ENCODE peak calls at places on chromosomes 5 and 9, in eight cellular contexts. J, Z, Q, O, W, Y, I and D are unnamed samples.

GRCh38 chr9:137141976-137142936 is 3.3 kb downstream of the GRIN1 start:
- DNase-seq in J (no peak), Z (no peak), Q (no peak), O (no peak), W (no peak), Y (no peak), I (no peak), D (peak; percentile 26)

GRCh38 chr5:180099733-180100611 is 28.4 kb upstream of the RNF130 start:
- DNase-seq in J (no peak), Z (no peak), Q (no peak), O (no peak), W (no peak), Y (no peak), I (no peak), D (no peak)

GRCh38 chr9:93473411-93473810 is 20.0 kb upstream of the FAM120AOS start:
- DNase-seq in J (peak; percentile 84), Z (no peak), Q (no peak), O (no peak), W (no peak), Y (no peak), I (peak; percentile 70), D (no peak)

GRCh38 chr9:131660466-131661405 is 79.1 kb downstream of the RAPGEF1 start:
- DNase-seq in J (no peak), Z (no peak), Q (no peak), O (peak; percentile 53), W (no peak), Y (no peak), I (no peak), D (no peak)

GRCh38 chr9:82144803-82145202 is 156.2 kb downstream of the SPATA31D1 start:
- DNase-seq in J (no peak), Z (no peak), Q (no peak), O (no peak), W (no peak), Y (no peak), I (no peak), D (no peak)

GRCh38 chr5:52728686-52729085 is 59.0 kb upstream of the ITGA1 start:
- DNase-seq in J (no peak), Z (no peak), Q (no peak), O (no peak), W (no peak), Y (no peak), I (no peak), D (no peak)

GRCh38 chr9:694499-695154 is 146.9 kb upstream of the DMRT1 start:
- DNase-seq in J (peak; percentile 91), Z (no peak), Q (no peak), O (no peak), W (no peak), Y (no peak), I (peak; percentile 95), D (no peak)

GRCh38 chr5:9176641-9177040 is 369.2 kb downstream of the SEMA5A start:
- DNase-seq in J (no peak), Z (no peak), Q (no peak), O (no peak), W (no peak), Y (no peak), I (no peak), D (no peak)

GRCh38 chr9:109083813-109084405 is 35.8 kb downstream of the TMEM245 start:
- DNase-seq in J (no peak), Z (peak; percentile 54), Q (no peak), O (no peak), W (no peak), Y (no peak), I (no peak), D (no peak)

GRCh38 chr5:172766287-172767104 is 4.5 kb downstream of the DUSP1 start:
- DNase-seq in J (no peak), Z (peak; percentile 70), Q (peak; percentile 89), O (peak; percentile 49), W (no peak), Y (peak; percentile 63), I (peak; percentile 91), D (peak; percentile 94)

GRCh38 chr9:10366171-10366779 is 246.5 kb downstream of the PTPRD start:
- DNase-seq in J (no peak), Z (no peak), Q (peak; percentile 12), O (peak; percentile 63), W (peak; percentile 54), Y (no peak), I (peak; percentile 31), D (no peak)

GRCh38 chr5:146553446-146553845 is 37.5 kb upstream of the GPR151 start:
- DNase-seq in J (no peak), Z (no peak), Q (no peak), O (no peak), W (no peak), Y (no peak), I (no peak), D (no peak)

GRCh38 chr5:146544232-146544631 is 28.2 kb upstream of the GPR151 start:
- DNase-seq in J (no peak), Z (no peak), Q (no peak), O (no peak), W (no peak), Y (no peak), I (no peak), D (no peak)

DNA sequence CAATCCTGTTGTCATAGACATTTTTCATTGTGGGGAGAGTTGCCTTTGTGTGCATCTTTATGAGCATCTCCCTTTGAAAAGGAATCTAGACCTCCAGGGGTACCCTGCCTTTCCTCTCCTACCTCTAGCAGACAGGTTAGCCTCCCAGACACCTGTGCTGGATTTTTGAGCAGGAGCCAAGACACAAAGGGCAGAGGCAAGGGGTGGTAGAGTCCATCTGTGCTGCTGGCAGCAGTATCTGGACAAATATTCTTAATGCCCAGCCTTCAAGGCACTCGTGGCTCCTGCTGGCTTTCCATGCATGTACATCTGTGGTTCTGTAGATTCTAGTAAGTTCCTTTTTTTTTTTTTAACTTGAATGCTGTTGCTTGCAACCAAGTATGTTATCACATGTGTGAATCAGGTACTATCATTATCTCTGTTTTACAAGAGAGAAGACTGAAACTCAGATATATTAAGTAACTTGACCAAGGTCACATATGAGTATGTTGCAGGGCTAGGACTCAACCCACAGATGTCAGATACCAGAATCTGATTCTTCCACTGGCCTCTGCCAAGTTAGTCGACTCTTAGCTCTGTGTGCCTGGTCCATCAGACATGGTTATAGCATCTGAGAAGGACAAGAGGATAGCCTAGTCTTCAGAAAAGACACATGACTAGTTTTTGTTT is 32.9 kb upstream of the GPR151 start:
- DNase-seq in J (no peak), Z (no peak), Q (no peak), O (no peak), W (no peak), Y (no peak), I (no peak), D (no peak)
- H3K27me3 ChIP-seq in J (peaks cover 17% of the 10 kb centered on the region), Z (no peaks in the 10 kb centered on the region), Q (no peaks in the 10 kb centered on the region), O (no peaks in the 10 kb centered on the region), W (no peaks in the 10 kb centered on the region), Y (no peaks in the 10 kb centered on the region), I (no peaks in the 10 kb centered on the region), D (peaks cover 2% of the 10 kb centered on the region)

GRCh38 chr5:1110930-1111726 is 735 bp downstream of the SLC12A7 start:
- DNase-seq in J (no peak), Z (peak; percentile 73), Q (no peak), O (peak; percentile 55), W (peak; percentile 50), Y (peak; percentile 32), I (peak; percentile 24), D (peak; percentile 88)

GRCh38 chr5:1111727-1112289 is at the start of gene SLC12A7:
- DNase-seq in J (peak; percentile 61), Z (peak; percentile 79), Q (peak; percentile 45), O (peak; percentile 79), W (peak; percentile 47), Y (peak; percentile 61), I (peak; percentile 44), D (peak; percentile 86)

GRCh38 chr5:1109542-1110259 is 2.2 kb downstream of the SLC12A7 start:
- DNase-seq in J (no peak), Z (no peak), Q (no peak), O (no peak), W (no peak), Y (no peak), I (no peak), D (no peak)

GRCh38 chr5:1108865-1109174 is 3.0 kb downstream of the SLC12A7 start:
- DNase-seq in J (no peak), Z (no peak), Q (no peak), O (no peak), W (no peak), Y (no peak), I (no peak), D (no peak)

DNA sequence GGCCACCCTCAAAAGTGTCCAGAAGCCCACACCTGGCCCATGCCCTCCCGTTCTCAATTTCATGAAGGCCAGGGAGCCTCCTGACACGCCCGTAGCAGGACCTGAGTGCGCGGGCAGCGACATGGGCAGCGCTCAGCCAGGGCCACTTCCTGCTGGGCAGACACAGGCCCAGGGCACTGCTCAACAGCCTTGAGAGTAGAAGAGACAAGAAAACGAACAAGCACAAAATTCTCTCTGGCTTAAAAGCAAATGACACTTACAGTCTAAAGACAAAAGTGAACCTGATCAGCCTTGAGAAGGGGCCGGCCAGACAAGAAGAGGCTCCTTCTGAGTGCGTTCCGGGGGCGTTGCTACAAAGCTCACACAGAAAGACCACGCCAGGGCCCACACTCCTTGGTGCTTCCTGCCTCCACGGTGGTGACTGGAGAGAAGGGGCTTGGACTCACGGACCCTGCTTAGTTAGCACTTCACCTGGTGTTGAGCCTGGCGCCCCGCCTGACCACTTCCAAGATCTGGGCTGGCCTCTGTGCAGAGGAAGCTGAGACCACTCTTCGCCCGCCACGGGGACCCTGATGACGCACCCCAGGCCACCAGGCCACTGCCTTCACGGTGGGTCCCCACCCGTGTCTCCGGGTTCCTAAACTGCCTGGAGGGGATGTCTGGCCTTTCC is 1.5 kb downstream of the SLC12A7 start:
- DNase-seq in J (peak; percentile 49), Z (no peak), Q (no peak), O (no peak), W (no peak), Y (peak; percentile 32), I (no peak), D (no peak)
- H3K4me3 ChIP-seq in J (peak overlapping the region; percentile 84), Z (peak overlapping the region; percentile 96), Q (peak overlapping the region; percentile 80), O (peak overlapping the region; percentile 91), W (peak overlapping the region; percentile 95), Y (peak overlapping the region; percentile 77), I (peak overlapping the region; percentile 72), D (peak overlapping the region; percentile 76)

DNA sequence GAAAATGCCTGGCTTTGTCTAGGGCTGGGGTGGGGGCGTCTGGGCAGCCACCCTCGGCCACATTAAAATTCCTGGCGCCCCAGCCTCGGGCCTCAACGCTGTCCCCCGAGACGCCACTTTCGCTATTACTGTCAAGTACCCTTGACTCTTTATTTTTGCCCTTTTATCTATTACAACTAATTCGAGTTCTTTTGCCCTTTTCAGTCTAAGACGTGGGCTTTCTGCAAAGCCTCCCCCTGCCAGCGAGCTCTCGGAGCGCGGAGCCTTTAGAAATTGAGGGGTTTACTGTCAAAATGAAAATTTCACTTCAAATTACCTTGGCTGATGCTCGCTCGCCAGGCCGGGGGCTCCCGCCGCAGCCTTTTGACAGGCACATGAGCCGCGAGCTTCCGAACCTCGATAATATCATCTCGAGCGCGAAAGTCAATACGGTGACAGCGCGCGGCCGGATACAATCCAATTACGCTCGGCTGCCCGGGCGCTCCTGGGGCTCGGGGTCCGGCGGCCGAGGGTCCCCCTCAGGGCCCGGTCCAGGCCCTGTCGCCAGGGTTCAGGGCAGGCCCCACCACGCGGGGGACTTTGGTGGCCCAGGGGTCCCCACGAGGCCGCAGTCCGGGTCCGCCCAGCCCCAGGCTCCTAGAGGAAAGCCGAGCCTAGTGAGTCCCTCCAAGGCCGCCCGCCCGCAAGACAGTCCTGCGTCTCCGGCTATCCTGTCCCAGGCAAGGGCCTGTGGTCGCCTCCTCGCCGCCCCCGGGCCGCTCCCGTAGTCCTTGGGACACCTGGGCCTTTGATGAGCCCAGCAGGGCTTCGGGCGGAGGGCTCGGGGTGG is 6.7 kb downstream of the IRX4 start:
- DNase-seq in J (no peak), Z (no peak), Q (no peak), O (peak; percentile 70), W (no peak), Y (no peak), I (no peak), D (no peak)
- H3K27me3 ChIP-seq in J (peaks cover 50% of the 10 kb centered on the region), Z (peaks cover 92% of the 10 kb centered on the region), Q (no peaks in the 10 kb centered on the region), O (peaks cover 83% of the 10 kb centered on the region), W (peaks cover 94% of the 10 kb centered on the region), Y (peaks cover 10% of the 10 kb centered on the region), I (peaks cover 70% of the 10 kb centered on the region), D (no peaks in the 10 kb centered on the region)

GRCh38 chr5:151661968-151662732 is 24.6 kb downstream of the SPARC start:
- DNase-seq in J (no peak), Z (no peak), Q (no peak), O (no peak), W (no peak), Y (no peak), I (no peak), D (no peak)
- H3K4me3 ChIP-seq in J (no peak overlapping the region), Z (no peak overlapping the region), Q (no peak overlapping the region), O (no peak overlapping the region), W (no peak overlapping the region), Y (no peak overlapping the region), I (no peak overlapping the region), D (no peak overlapping the region)